ENCODE peak calls at places on chromosomes 12 and 14, in eight cellular contexts. F, J, N, X, U, S, M and G are unnamed samples.

GRCh38 chr14:94025720-94026119 is 420 bp upstream of the OTUB2 start:
- DNase-seq in M (no peak), F (no peak), S (no peak), X (no peak), U (no peak), J (no peak), N (no peak), G (no peak)

GRCh38 chr12:106897082-106897481 is 58.6 kb upstream of the TMEM263 start:
- DNase-seq in M (no peak), U (peak; percentile 24), X (peak; percentile 26), F (no peak), N (no peak), S (no peak), J (no peak), G (no peak)

GRCh38 chr12:64178122-64178521 is 44.0 kb downstream of the KICS2 start:
- DNase-seq in X (peak; percentile 88), F (peak; percentile 68), U (no peak), J (no peak), M (peak; percentile 74), N (no peak), S (no peak), G (no peak)

GRCh38 chr12:1073652-1074051 is 82.6 kb downstream of the ERC1 start:
- DNase-seq in N (no peak), F (no peak), U (no peak), S (no peak), M (peak; percentile 29), J (no peak), X (peak; percentile 52), G (no peak)

GRCh38 chr14:68124885-68125731 is 305.5 kb downstream of the RAD51B start:
- DNase-seq in X (peak; percentile 80), F (peak; percentile 52), N (no peak), M (peak; percentile 82), U (no peak), S (no peak), J (peak; percentile 55), G (no peak)

GRCh38 chr14:92421756-92422155 is 91.8 kb upstream of the RIN3 start:
- DNase-seq in F (no peak), M (peak; percentile 73), U (no peak), N (no peak), S (no peak), X (peak; percentile 68), J (peak; percentile 34), G (no peak)

GRCh38 chr12:122421815-122422737 is at the start of gene CLIP1:
- DNase-seq in N (peak; percentile 38), X (peak; percentile 81), J (peak; percentile 21), F (peak; percentile 91), U (no peak), S (peak; percentile 85), M (peak; percentile 80), G (peak; percentile 89)

GRCh38 chr12:92721130-92721529 is 18.3 kb downstream of the PLEKHG7 start:
- DNase-seq in M (peak; percentile 23), X (peak; percentile 79), J (no peak), U (no peak), F (no peak), N (no peak), S (no peak), G (no peak)

GRCh38 chr14:98959958-98960616 is 311.9 kb downstream of the BCL11B start:
- DNase-seq in M (no peak), N (no peak), X (no peak), F (no peak), S (no peak), J (no peak), U (peak; percentile 17), G (no peak)

GRCh38 chr12:16555630-16556029 is 50.3 kb downstream of the LMO3 start:
- DNase-seq in M (peak; percentile 79), J (peak; percentile 3), U (no peak), S (no peak), N (no peak), F (peak; percentile 16), X (no peak), G (no peak)

GRCh38 chr14:59028476-59029202 is 159.8 kb upstream of the DAAM1 start:
- DNase-seq in M (peak; percentile 97), U (peak; percentile 39), X (peak; percentile 99), J (peak; percentile 94), S (peak; percentile 82), N (no peak), F (peak; percentile 87), G (peak; percentile 81)

GRCh38 chr14:55807992-55808391 is 228.0 kb downstream of the KTN1 start:
- DNase-seq in X (no peak), U (no peak), N (no peak), S (no peak), F (no peak), M (no peak), J (no peak), G (no peak)

GRCh38 chr14:102532204-102532658 is 22.7 kb upstream of the ANKRD9 start:
- DNase-seq in F (no peak), N (no peak), U (no peak), J (no peak), M (no peak), S (no peak), X (no peak), G (no peak)

GRCh38 chr12:108508243-108508642 is 6.8 kb upstream of the FICD start:
- DNase-seq in F (no peak), X (no peak), J (no peak), N (no peak), S (no peak), U (no peak), M (no peak), G (no peak)

GRCh38 chr14:99754141-99755067 is 38.8 kb upstream of the EML1 start:
- DNase-seq in X (peak; percentile 15), N (no peak), J (no peak), U (no peak), M (peak; percentile 33), S (peak; percentile 55), F (no peak), G (peak; percentile 65)

GRCh38 chr12:24507827-24508226 is 441.1 kb downstream of the BCAT1 start:
- DNase-seq in J (no peak), N (no peak), M (no peak), U (no peak), S (no peak), F (no peak), X (no peak), G (no peak)

GRCh38 chr14:97930191-97930590 is 1133.0 kb downstream of the VRK1 start:
- DNase-seq in J (no peak), N (no peak), F (no peak), X (no peak), M (no peak), S (no peak), U (no peak), G (no peak)

GRCh38 chr12:225012-225411 is 11.1 kb upstream of the SLC6A12 start:
- DNase-seq in N (no peak), U (no peak), J (no peak), F (no peak), M (no peak), X (no peak), S (no peak), G (no peak)

GRCh38 chr12:2110841-2111566 is 58.2 kb downstream of the CACNA1C start:
- DNase-seq in M (no peak), J (no peak), F (no peak), X (no peak), N (no peak), U (no peak), S (no peak), G (no peak)

GRCh38 chr12:12488296-12488695 is 74.4 kb downstream of the DUSP16 start:
- DNase-seq in X (no peak), F (no peak), S (no peak), N (no peak), U (no peak), M (no peak), J (no peak), G (no peak)